ENCODE peak calls at places on chromosomes 7 and 10, in seven cellular contexts. X, Y, F, D, C, B and A are unnamed samples.

GRCh38 chr7:55504093-55504859 is 68.0 kb downstream of the VOPP1 start:
- DNase-seq in X (no peak), Y (peak), F (no peak), D (peak), C (no peak), B (no peak), A (no peak)

GRCh38 chr10:22598488-22598887 is 115.9 kb downstream of the PIP4K2A start:
- DNase-seq in X (no peak), Y (no peak), F (no peak), D (no peak), C (no peak), B (peak), A (no peak)

GRCh38 chr10:45154481-45154880 is 153.8 kb downstream of the ZNF22 start:
- DNase-seq in X (no peak), Y (peak), F (no peak), D (no peak), C (no peak), B (no peak), A (no peak)

GRCh38 chr7:71733108-71733870 is 601.3 kb downstream of the GALNT17 start:
- DNase-seq in X (peak), Y (peak), F (peak), D (peak), C (peak), B (peak), A (peak)

GRCh38 chr7:134420509-134421125 is 38.3 kb downstream of the AKR1B1 start:
- DNase-seq in X (peak), Y (peak), F (peak), D (peak), C (peak), B (peak), A (peak)

GRCh38 chr10:77911535-77912123 is 14.9 kb downstream of the DLG5 start:
- DNase-seq in X (no peak), Y (peak), F (no peak), D (no peak), C (no peak), B (peak), A (no peak)

GRCh38 chr7:36606442-36607205 is 117.7 kb downstream of the AOAH start:
- DNase-seq in X (no peak), Y (no peak), F (no peak), D (no peak), C (peak), B (no peak), A (no peak)

GRCh38 chr10:7015457-7015856 is 395.4 kb downstream of the SFMBT2 start:
- DNase-seq in X (no peak), Y (no peak), F (no peak), D (no peak), C (no peak), B (no peak), A (no peak)

GRCh38 chr10:23362879-23363787 is 18.5 kb upstream of the C10orf67 start:
- DNase-seq in X (no peak), Y (no peak), F (no peak), D (no peak), C (no peak), B (no peak), A (no peak)

GRCh38 chr7:41183741-41184140 is 519.1 kb downstream of the INHBA start:
- DNase-seq in X (no peak), Y (no peak), F (no peak), D (no peak), C (no peak), B (no peak), A (no peak)

GRCh38 chr7:192701-193536 is 548 bp downstream of the FAM20C start:
- DNase-seq in X (no peak), Y (peak), F (no peak), D (no peak), C (peak), B (no peak), A (no peak)
- H2AFZ ChIP-seq in X (peak), Y (peak), F (no peak), D (no peak), C (peak), B (no peak), A (no peak)

DNA sequence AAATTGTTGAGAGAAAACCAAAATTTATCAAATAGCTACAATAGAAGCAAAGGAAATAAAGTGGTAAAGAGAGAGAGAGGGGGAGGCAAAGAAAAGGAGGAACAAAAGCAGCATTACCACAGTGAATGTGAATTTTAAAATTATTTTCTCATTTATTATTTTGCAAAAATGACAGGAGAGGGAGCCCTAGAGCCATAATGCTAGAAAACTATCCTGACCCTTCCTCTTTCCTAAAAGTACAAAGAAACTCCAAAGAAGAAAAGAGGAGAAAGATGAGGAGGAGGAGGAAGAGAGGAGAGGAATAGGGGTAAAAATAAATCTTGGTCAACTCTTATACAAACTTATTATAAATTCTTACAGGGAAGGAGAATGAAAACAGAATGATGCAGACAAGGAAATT is 921.5 kb downstream of the NRG3 start:
- DNase-seq in X (peak), Y (no peak), F (no peak), D (no peak), C (no peak), B (no peak), A (no peak)
- H2AFZ ChIP-seq in X (no peak), Y (no peak), F (no peak), D (no peak), C (no peak), B (no peak), A (no peak)

GRCh38 chr7:5423844-5424688 is 432 bp upstream of the TNRC18 start:
- DNase-seq in X (peak), Y (peak), F (peak), D (peak), C (peak), B (peak), A (peak)
- H2AFZ ChIP-seq in X (no peak), Y (peak), F (peak), D (peak), C (no peak), B (peak), A (no peak)

GRCh38 chr7:66198461-66198860 is 6.7 kb upstream of the TPST1 start:
- DNase-seq in X (no peak), Y (no peak), F (no peak), D (no peak), C (no peak), B (no peak), A (no peak)

GRCh38 chr7:66204822-66205735 is at the start of gene TPST1:
- DNase-seq in X (peak), Y (peak), F (no peak), D (peak), C (peak), B (peak), A (peak)

GRCh38 chr7:66205736-66206080 is 574 bp downstream of the TPST1 start:
- DNase-seq in X (peak), Y (no peak), F (no peak), D (peak), C (peak), B (no peak), A (no peak)

GRCh38 chr7:66198956-66199355 is 6.2 kb upstream of the TPST1 start:
- DNase-seq in X (no peak), Y (no peak), F (no peak), D (no peak), C (no peak), B (peak), A (no peak)

DNA sequence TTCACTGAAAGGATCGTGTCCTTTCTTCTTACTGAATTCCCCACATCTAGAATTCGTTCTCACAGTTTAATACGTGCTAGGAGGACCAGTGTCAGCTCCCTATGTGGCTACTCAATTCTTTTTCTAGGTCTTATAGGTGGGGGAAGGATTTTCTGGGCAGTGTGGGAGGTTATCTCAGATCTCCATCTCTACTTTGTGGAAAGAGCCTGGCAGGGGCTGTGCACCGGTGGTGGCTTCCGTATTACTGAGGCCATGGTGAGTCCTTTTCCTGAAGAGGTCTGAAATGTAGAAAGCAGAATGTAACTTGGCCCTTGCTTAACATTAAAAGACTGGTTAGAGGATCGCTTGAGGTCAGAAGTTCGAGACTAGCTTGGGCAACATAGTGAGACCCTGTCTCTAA is 2.8 kb upstream of the TPST1 start:
- DNase-seq in X (no peak), Y (no peak), F (no peak), D (no peak), C (no peak), B (no peak), A (no peak)
- H2AFZ ChIP-seq in X (peak), Y (peak), F (no peak), D (no peak), C (no peak), B (no peak), A (no peak)

GRCh38 chr10:94193466-94193924 is 169.2 kb downstream of the NOC3L start:
- DNase-seq in X (no peak), Y (peak), F (no peak), D (no peak), C (peak), B (no peak), A (no peak)

GRCh38 chr10:94192974-94193373 is 169.8 kb downstream of the NOC3L start:
- DNase-seq in X (no peak), Y (no peak), F (no peak), D (no peak), C (peak), B (no peak), A (no peak)

GRCh38 chr10:94197241-94197640 is 165.5 kb downstream of the NOC3L start:
- DNase-seq in X (no peak), Y (no peak), F (no peak), D (no peak), C (no peak), B (no peak), A (no peak)

GRCh38 chr10:94192333-94192732 is 170.4 kb downstream of the NOC3L start:
- DNase-seq in X (no peak), Y (no peak), F (no peak), D (no peak), C (no peak), B (no peak), A (no peak)

DNA sequence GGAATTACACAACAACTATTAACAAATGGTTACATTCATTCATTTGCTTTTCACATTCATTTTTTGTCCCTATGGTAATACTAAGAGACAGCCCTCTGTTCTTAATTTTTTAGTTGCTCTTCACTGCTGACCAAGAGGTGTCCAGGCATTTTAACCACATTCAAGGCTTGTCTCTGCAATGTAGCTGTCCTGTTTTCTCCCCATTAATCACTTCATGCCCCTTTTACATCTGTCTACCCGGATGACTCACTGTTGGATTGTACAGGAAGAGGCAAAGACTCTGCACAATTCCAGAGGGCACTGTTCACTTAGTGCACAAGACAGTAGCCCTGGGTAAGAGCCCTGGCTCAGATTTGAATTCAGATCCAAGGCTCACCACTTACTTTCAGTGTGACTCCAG is 168.5 kb downstream of the NOC3L start:
- DNase-seq in X (no peak), Y (peak), F (no peak), D (no peak), C (no peak), B (no peak), A (no peak)
- H2AFZ ChIP-seq in X (no peak), Y (no peak), F (no peak), D (no peak), C (no peak), B (no peak), A (no peak)